ENCODE peak calls at places on chromosomes 5 and 9, in ten cellular contexts. Z is esophagus squamous epithelium, Q is uterus, R is Peyer's patch, V is IMR-90, M is stomach, T is K562, X is transverse colon, U is sigmoid colon, J is H1. G is an unnamed sample.

GRCh38 chr9:89790542-89791109 is 185.8 kb downstream of the GADD45G start:
- DNase-seq in M (no peak), T (no peak), J (no peak), X (no peak), Q (no peak), V (no peak), Z (no peak), R (peak), U (no peak), G (no peak)

GRCh38 chr5:106474066-106474465 is 1196.7 kb downstream of the EFNA5 start:
- DNase-seq in M (no peak), J (no peak), Z (no peak), Q (no peak), U (no peak), T (no peak), X (no peak), R (no peak), V (no peak), G (no peak)

GRCh38 chr5:159310492-159310891 is 19.8 kb downstream of the IL12B start:
- DNase-seq in X (peak), T (peak), Q (no peak), J (peak), U (no peak), R (peak), V (no peak), Z (peak), M (peak), G (no peak)

GRCh38 chr5:92838253-92838652 is 742.8 kb downstream of the NR2F1-AS1 start:
- DNase-seq in Q (no peak), J (no peak), Z (no peak), M (no peak), R (no peak), V (no peak), X (no peak), U (no peak), T (no peak), G (no peak)

GRCh38 chr9:13876741-13877140 is 437.2 kb downstream of the NFIB start:
- DNase-seq in R (no peak), X (no peak), U (no peak), M (no peak), V (no peak), J (no peak), Z (no peak), Q (no peak), T (no peak), G (no peak)

GRCh38 chr5:176788091-176788490 is 22.3 kb upstream of the UNC5A start:
- DNase-seq in U (no peak), M (no peak), X (no peak), V (no peak), T (no peak), Z (no peak), J (no peak), R (no peak), Q (no peak), G (no peak)

GRCh38 chr9:98132806-98133631 is 14.0 kb upstream of the TRIM14 start:
- DNase-seq in M (no peak), X (peak), U (peak), R (peak), J (no peak), Q (no peak), V (no peak), T (no peak), Z (no peak), G (no peak)

GRCh38 chr5:146699729-146700430 is 178.7 kb downstream of the PPP2R2B start:
- DNase-seq in X (no peak), V (no peak), M (no peak), R (no peak), J (no peak), U (no peak), Z (no peak), T (no peak), Q (no peak), G (no peak)

GRCh38 chr5:142065273-142065672 is 43.3 kb upstream of the NDFIP1 start:
- DNase-seq in T (no peak), M (no peak), V (peak), R (no peak), J (no peak), X (no peak), Q (no peak), Z (no peak), U (no peak), G (no peak)

GRCh38 chr5:120532835-120533234 is 68.7 kb downstream of the PRR16 start:
- DNase-seq in V (no peak), T (peak), Z (no peak), M (no peak), Q (no peak), X (no peak), J (no peak), U (no peak), R (no peak), G (no peak)

GRCh38 chr5:142239394-142240159 is 85.2 kb downstream of the SPRY4 start:
- DNase-seq in Q (no peak), R (no peak), Z (no peak), U (no peak), M (no peak), V (no peak), T (no peak), J (no peak), X (no peak), G (no peak)

GRCh38 chr5:137199966-137200365 is 299.2 kb downstream of the SPOCK1 start:
- DNase-seq in X (no peak), U (no peak), M (no peak), R (no peak), V (peak), T (no peak), Z (no peak), Q (no peak), J (peak), G (no peak)

GRCh38 chr9:136693490-136694162 is 6.4 kb upstream of the AGPAT2 start:
- DNase-seq in Z (no peak), M (peak), R (peak), T (peak), X (peak), V (peak), Q (no peak), J (no peak), U (no peak), G (peak)

GRCh38 chr5:87765009-87765408 is 352.3 kb upstream of the CCNH start:
- DNase-seq in R (no peak), Q (no peak), M (no peak), V (no peak), T (no peak), X (no peak), J (no peak), Z (no peak), U (no peak), G (no peak)

GRCh38 chr9:33677506-33677809 is 117.9 kb upstream of the PRSS3 start:
- DNase-seq in R (no peak), M (no peak), V (no peak), T (no peak), U (no peak), J (no peak), Q (no peak), Z (no peak), X (no peak), G (no peak)

GRCh38 chr9:133614056-133614455 is 4.9 kb upstream of the FAM163B start:
- DNase-seq in M (no peak), R (no peak), J (no peak), X (no peak), T (no peak), U (no peak), Q (no peak), V (no peak), Z (no peak), G (no peak)

GRCh38 chr9:129272348-129273025 is 94.4 kb upstream of the IER5L start:
- DNase-seq in X (no peak), J (no peak), M (no peak), T (no peak), U (peak), V (no peak), Z (no peak), Q (peak), R (no peak), G (no peak)

GRCh38 chr5:180330810-180331646 is 22.1 kb downstream of the GFPT2 start:
- DNase-seq in Q (peak), T (peak), Z (no peak), X (peak), U (peak), R (peak), J (no peak), V (peak), M (peak), G (peak)

GRCh38 chr5:159849437-159850191 is 66.7 kb upstream of the ADRA1B start:
- DNase-seq in Q (peak), R (no peak), X (no peak), T (no peak), J (no peak), Z (no peak), M (no peak), U (peak), V (peak), G (no peak)

GRCh38 chr9:89686621-89687020 is 81.8 kb downstream of the GADD45G start:
- DNase-seq in V (no peak), T (no peak), R (no peak), U (no peak), J (no peak), Q (no peak), Z (no peak), X (no peak), M (no peak), G (no peak)

GRCh38 chr5:157516626-157517325 is 56.8 kb downstream of the NIPAL4 start:
- DNase-seq in R (no peak), Q (peak), U (peak), J (no peak), X (peak), M (no peak), Z (no peak), V (peak), T (no peak), G (no peak)

GRCh38 chr5:113070901-113071300 is 94.3 kb downstream of the DCP2 start:
- DNase-seq in V (no peak), X (no peak), U (no peak), T (no peak), Q (no peak), J (no peak), Z (no peak), R (no peak), M (no peak), G (no peak)

GRCh38 chr5:67870662-67871061 is 344.9 kb upstream of the PIK3R1 start:
- DNase-seq in T (no peak), M (no peak), J (no peak), Q (no peak), Z (no peak), V (no peak), R (no peak), X (no peak), U (no peak), G (no peak)

GRCh38 chr9:117707561-117707960 is 3.4 kb downstream of the TLR4 start:
- DNase-seq in Z (no peak), U (no peak), V (no peak), Q (no peak), M (no peak), T (no peak), R (no peak), X (no peak), J (no peak), G (no peak)

GRCh38 chr9:125524522-125524921 is 182.5 kb downstream of the MAPKAP1 start:
- DNase-seq in Q (no peak), R (no peak), J (peak), Z (no peak), U (no peak), X (no peak), T (no peak), V (peak), M (no peak), G (no peak)

GRCh38 chr5:154191467-154192261 is 1.1 kb downstream of the GALNT10 start:
- DNase-seq in T (no peak), V (peak), M (no peak), Z (no peak), R (no peak), U (no peak), X (no peak), J (no peak), Q (no peak), G (no peak)

GRCh38 chr9:89635007-89635742 is 30.4 kb downstream of the GADD45G start:
- DNase-seq in X (no peak), T (no peak), R (no peak), M (peak), Z (no peak), J (no peak), Q (no peak), U (no peak), V (peak), G (no peak)

GRCh38 chr5:73327908-73328455 is 120.6 kb downstream of the FOXD1 start:
- DNase-seq in Q (no peak), J (no peak), X (no peak), U (no peak), T (no peak), Z (no peak), R (no peak), V (peak), M (no peak), G (no peak)

GRCh38 chr5:60349891-60350415 is 350.0 kb downstream of the DEPDC1B start:
- DNase-seq in U (no peak), M (no peak), V (no peak), R (no peak), X (no peak), Z (no peak), J (no peak), T (no peak), Q (no peak), G (no peak)
- TF ChIP-seq POLR2A in U (no peak), M (no peak), V (no peak), R (no peak), X (no peak), Z (no peak), J (no peak), T (no peak), Q (no peak), G (no peak)

DNA sequence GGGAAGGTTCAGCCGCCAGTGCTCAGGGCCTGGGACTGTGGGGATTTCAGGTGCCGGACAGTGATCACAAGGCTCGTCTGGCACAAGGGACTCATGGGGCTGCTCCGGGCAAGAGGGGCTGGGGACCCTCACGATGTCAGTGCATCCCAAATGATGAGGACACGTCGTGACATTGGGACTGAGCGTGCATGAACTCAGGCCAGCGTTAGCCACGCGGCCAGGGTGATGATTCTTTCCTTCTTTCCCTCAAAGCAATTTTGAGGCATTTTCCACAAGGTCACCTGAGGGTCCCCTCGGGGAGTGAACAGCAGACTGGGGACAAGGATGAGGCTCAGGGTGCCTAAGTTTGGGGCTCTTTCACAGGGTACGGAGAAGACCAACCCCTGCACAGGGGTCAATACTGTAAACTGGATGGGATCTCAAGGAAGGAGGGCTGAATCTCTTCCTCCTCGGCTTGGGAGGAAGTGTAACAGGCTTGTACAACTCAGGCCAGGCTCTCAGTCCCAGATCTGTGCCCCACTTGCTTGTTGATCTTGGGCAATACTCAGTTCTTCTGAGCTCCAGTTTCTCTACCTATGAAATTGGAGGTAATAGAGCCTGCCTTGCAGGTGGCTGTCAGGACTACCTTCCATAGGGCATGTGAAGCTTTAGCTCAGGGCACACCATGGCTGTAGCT is 78.5 kb downstream of the PRRT1B start:
- DNase-seq in M (no peak), V (no peak), J (no peak), Q (no peak), Z (no peak), X (no peak), U (no peak), T (no peak), R (no peak), G (no peak)
- H3K27ac ChIP-seq in M (peak), V (no peak), J (no peak), Q (no peak), Z (no peak), X (peak), U (no peak), T (no peak), R (no peak), G (no peak)

DNA sequence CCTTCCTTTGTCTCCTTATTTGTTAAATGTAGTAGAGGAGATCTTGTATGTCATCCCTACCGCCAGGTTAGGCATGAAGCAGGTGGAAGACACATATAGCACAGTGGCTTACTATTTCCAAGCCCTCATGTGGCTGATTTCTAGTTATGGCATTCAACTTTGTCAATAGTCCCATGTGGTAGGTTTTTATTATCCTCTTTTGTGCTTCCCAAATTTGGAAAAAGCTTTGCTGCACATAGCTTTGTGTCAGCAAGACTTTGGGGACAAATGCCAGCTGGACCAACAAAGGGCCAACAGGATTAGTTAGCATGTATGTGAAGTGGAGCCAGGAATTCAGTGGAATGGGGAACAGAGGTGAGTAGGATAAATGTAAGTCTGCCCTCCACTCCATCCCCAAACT is 276.3 kb downstream of the PSAT1 start:
- DNase-seq in R (no peak), U (no peak), V (no peak), T (no peak), X (no peak), Q (no peak), M (no peak), Z (no peak), J (no peak), G (peak)
- TF ChIP-seq POLR2A in R (no peak), U (no peak), V (no peak), T (no peak), X (no peak), Q (no peak), M (no peak), Z (no peak), J (no peak), G (no peak)

DNA sequence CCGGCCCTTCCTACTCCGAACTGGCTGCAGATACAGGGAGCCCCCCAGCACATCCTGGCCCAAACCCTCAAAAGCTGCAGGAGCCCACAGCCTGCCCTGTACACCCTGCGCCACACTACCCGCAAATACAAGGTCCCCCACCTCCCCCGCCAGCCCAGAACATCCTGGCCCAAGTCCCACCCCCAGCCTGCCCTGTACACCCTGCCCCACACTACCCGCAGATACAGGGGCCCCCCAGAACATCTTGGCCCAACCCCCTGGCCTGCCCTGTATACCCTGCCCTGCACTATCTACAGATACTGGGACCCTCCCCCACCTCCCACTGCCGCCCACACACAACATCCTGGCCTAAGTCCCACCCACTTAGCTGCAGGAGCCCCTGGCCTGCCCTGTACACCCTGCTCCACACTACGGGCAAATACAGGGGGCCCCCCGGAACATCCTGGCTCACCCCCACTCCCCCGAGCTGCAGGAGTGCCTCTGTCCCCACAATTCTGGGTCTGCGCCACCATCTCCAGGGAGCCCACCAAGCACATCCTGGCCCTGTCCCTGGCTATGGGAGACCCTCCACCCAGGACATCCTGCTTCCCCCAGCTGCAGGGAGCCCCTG is 8.3 kb downstream of the LPCAT1 start:
- DNase-seq in T (no peak), J (no peak), V (no peak), X (peak), R (peak), Q (peak), Z (no peak), U (peak), M (peak), G (no peak)
- H3K27ac ChIP-seq in T (no peak), J (peak), V (peak), X (no peak), R (no peak), Q (no peak), Z (no peak), U (no peak), M (no peak), G (no peak)

DNA sequence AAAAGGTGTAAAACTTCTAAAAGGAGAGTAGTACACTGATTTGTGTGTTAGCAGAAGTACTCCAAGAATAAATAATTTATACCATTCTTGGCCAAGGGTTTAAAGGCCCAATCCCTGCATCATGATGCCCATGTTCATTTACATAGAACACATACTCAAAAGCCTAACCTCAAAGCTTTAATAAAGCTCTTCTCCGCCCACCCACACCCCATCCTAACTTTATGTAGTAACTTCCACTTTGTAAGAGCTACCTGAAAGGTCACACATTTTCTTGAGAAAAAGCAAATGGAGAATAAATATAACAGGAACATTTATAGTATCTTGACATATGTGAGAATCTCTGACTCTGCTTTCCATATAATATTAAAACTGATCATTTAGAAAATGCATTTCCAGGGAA is 148.8 kb upstream of the FREM1 start:
- DNase-seq in V (no peak), T (no peak), U (no peak), R (no peak), X (no peak), Z (no peak), M (no peak), J (no peak), Q (no peak), G (no peak)
- TF ChIP-seq POLR2A in V (no peak), T (no peak), U (no peak), R (no peak), X (no peak), Z (no peak), M (no peak), J (no peak), Q (no peak), G (no peak)

GRCh38 chr9:116333254-116333653 is 179.7 kb downstream of the PAPPA start:
- DNase-seq in J (no peak), Q (no peak), X (no peak), V (no peak), M (no peak), T (no peak), Z (no peak), U (no peak), R (no peak), G (no peak)
- H3K27ac ChIP-seq in J (no peak), Q (no peak), X (no peak), V (no peak), M (no peak), T (no peak), Z (no peak), U (no peak), R (no peak), G (no peak)

GRCh38 chr9:114387678-114388431 is at the start of gene AKNA:
- DNase-seq in Q (peak), X (peak), U (peak), M (peak), R (peak), J (no peak), T (no peak), V (peak), Z (peak), G (peak)
- TF ChIP-seq POLR2A in Q (peak), X (peak), U (peak), M (peak), R (peak), J (no peak), T (no peak), V (peak), Z (peak), G (peak)

GRCh38 chr9:75918909-75919308 is 28.4 kb downstream of the PCSK5 start:
- DNase-seq in R (no peak), Q (no peak), U (no peak), Z (no peak), T (no peak), V (no peak), J (no peak), M (no peak), X (no peak), G (no peak)
- H3K27ac ChIP-seq in R (no peak), Q (no peak), U (no peak), Z (no peak), T (no peak), V (no peak), J (no peak), M (no peak), X (no peak), G (no peak)

G was measured in breast epithelium.